ENCODE peak calls at places on chromosomes 7 and 10, in nine cellular contexts. X is IMR-90, W is cardiac fibroblast, F is AG04449, Y is neural crest cell, N is epithelial cell of esophagus, H is body of pancreas, K is GM10248, D is fibroblast of the aortic adventitia. P is an unnamed sample.
A peak's percentile ranks its signal among the peaks of the same experiment; 100 is the strongest.

GRCh38 chr10:33214174-33214573 is 120.3 kb downstream of the NRP1 start:
- DNase-seq in F (no peak), Y (no peak), K (no peak), W (no peak), N (no peak), D (no peak), X (no peak), H (no peak), P (peak; percentile 7)

GRCh38 chr7:78020874-78021249 is 222.3 kb downstream of the PHTF2 start:
- DNase-seq in N (no peak), D (no peak), K (no peak), Y (no peak), X (no peak), F (no peak), W (no peak), H (no peak), P (no peak)

GRCh38 chr7:42012786-42013360 is 224.1 kb downstream of the GLI3 start:
- DNase-seq in Y (no peak), N (no peak), X (no peak), F (no peak), D (peak; percentile 18), H (peak; percentile 23), W (no peak), K (no peak), P (no peak)

GRCh38 chr7:15309891-15310290 is 251.9 kb downstream of the AGMO start:
- DNase-seq in X (peak; percentile 5), K (no peak), H (no peak), Y (no peak), N (peak; percentile 51), F (peak; percentile 26), W (peak; percentile 16), D (peak; percentile 37), P (no peak)

GRCh38 chr7:44217133-44217714 is 16.4 kb downstream of the YKT6 start:
- DNase-seq in N (no peak), D (no peak), W (no peak), X (no peak), Y (no peak), H (no peak), F (no peak), K (no peak), P (no peak)

GRCh38 chr10:5089869-5090268 is 4.3 kb upstream of the AKR1C3 start:
- DNase-seq in X (peak; percentile 28), H (no peak), Y (no peak), D (no peak), W (peak; percentile 41), F (no peak), K (no peak), N (peak; percentile 94), P (peak; percentile 8)

GRCh38 chr7:37585064-37585463 is 98.5 kb upstream of the GPR141 start:
- DNase-seq in K (no peak), X (no peak), N (no peak), W (no peak), H (no peak), Y (no peak), F (no peak), D (no peak), P (no peak)

GRCh38 chr10:93465806-93466675 is 16.1 kb downstream of the MYOF start:
- DNase-seq in N (peak; percentile 99), X (peak; percentile 90), W (peak; percentile 97), H (peak; percentile 82), K (no peak), D (peak; percentile 92), F (peak; percentile 83), Y (no peak), P (no peak)

GRCh38 chr7:151056286-151057037 is 1.2 kb downstream of the CDK5 start:
- DNase-seq in F (no peak), Y (no peak), X (no peak), W (no peak), D (no peak), N (peak; percentile 47), H (peak; percentile 49), K (no peak), P (no peak)

GRCh38 chr7:11786186-11786585 is 45.8 kb downstream of the THSD7A start:
- DNase-seq in W (peak; percentile 12), H (no peak), K (no peak), D (peak; percentile 0), F (no peak), Y (no peak), X (no peak), N (peak; percentile 88), P (no peak)

GRCh38 chr7:22989646-22990587 is 24.0 kb downstream of the HYCC1 start:
- DNase-seq in X (no peak), H (no peak), D (no peak), W (no peak), N (no peak), F (no peak), K (no peak), Y (no peak), P (no peak)

GRCh38 chr7:139697031-139697430 is 80.8 kb downstream of the HIPK2 start:
- DNase-seq in W (no peak), F (no peak), Y (no peak), H (peak; percentile 67), K (no peak), D (no peak), N (no peak), X (no peak), P (no peak)

GRCh38 chr7:112157072-112157471 is 49.1 kb downstream of the DOCK4 start:
- DNase-seq in Y (no peak), N (peak; percentile 71), H (no peak), K (no peak), X (peak; percentile 62), W (peak; percentile 85), D (peak; percentile 59), F (peak; percentile 44), P (peak; percentile 6)

GRCh38 chr7:84100866-84101265 is 93.7 kb downstream of the SEMA3A start:
- DNase-seq in F (no peak), W (peak; percentile 41), K (no peak), D (peak; percentile 42), Y (no peak), X (peak; percentile 69), N (peak; percentile 84), H (no peak), P (no peak)

GRCh38 chr10:48522011-48522765 is 82.7 kb downstream of the ARHGAP22 start:
- DNase-seq in Y (no peak), D (peak; percentile 38), W (no peak), X (no peak), H (no peak), F (no peak), N (no peak), K (no peak), P (no peak)

GRCh38 chr10:112966191-112966855 is 16.3 kb downstream of the TCF7L2 start:
- DNase-seq in F (no peak), X (no peak), K (no peak), D (no peak), H (no peak), W (no peak), Y (no peak), N (no peak), P (no peak)

GRCh38 chr10:8374334-8374733 is 319.8 kb downstream of the GATA3 start:
- DNase-seq in K (no peak), D (no peak), N (no peak), W (no peak), X (no peak), H (no peak), F (no peak), Y (no peak), P (no peak)

GRCh38 chr10:8365935-8366911 is 311.7 kb downstream of the GATA3 start:
- DNase-seq in F (no peak), K (peak; percentile 15), D (peak; percentile 95), X (peak; percentile 81), W (peak; percentile 89), H (no peak), Y (no peak), N (peak; percentile 97), P (peak; percentile 73)

GRCh38 chr10:8375137-8375536 is 320.6 kb downstream of the GATA3 start:
- DNase-seq in N (no peak), W (no peak), K (no peak), X (no peak), Y (no peak), H (no peak), D (no peak), F (no peak), P (peak; percentile 47)

GRCh38 chr10:8369666-8370065 is 315.2 kb downstream of the GATA3 start:
- DNase-seq in K (peak; percentile 19), D (peak; percentile 70), W (peak; percentile 59), Y (no peak), N (peak; percentile 59), F (no peak), X (peak; percentile 12), H (no peak), P (peak; percentile 32)
- TF ChIP-seq CTCF in K (no peak), D (no peak), W (no peak), Y (no peak), N (no peak), F (no peak), X (no peak), H (no peak), P (no peak)

GRCh38 chr10:74976565-74976964 is 134.9 kb upstream of the SAMD8 start:
- DNase-seq in N (no peak), K (no peak), W (no peak), D (no peak), X (no peak), Y (no peak), F (no peak), H (no peak), P (no peak)
- TF ChIP-seq CTCF in N (no peak), K (no peak), W (no peak), D (no peak), X (no peak), Y (no peak), F (no peak), H (no peak), P (no peak)

GRCh38 chr10:110372656-110373055 is 67.9 kb upstream of the SMNDC1 start:
- DNase-seq in N (peak; percentile 68), W (no peak), D (no peak), H (no peak), K (no peak), X (no peak), Y (no peak), F (no peak), P (no peak)

GRCh38 chr10:110376021-110376773 is 71.5 kb upstream of the SMNDC1 start:
- DNase-seq in F (no peak), W (peak; percentile 23), D (no peak), X (no peak), H (no peak), K (no peak), Y (no peak), N (no peak), P (no peak)

GRCh38 chr10:110373059-110373458 is 68.3 kb upstream of the SMNDC1 start:
- DNase-seq in N (peak; percentile 77), W (no peak), K (no peak), D (no peak), H (no peak), X (peak; percentile 47), F (no peak), Y (no peak), P (no peak)

GRCh38 chr10:110373857-110374654 is 69.3 kb upstream of the SMNDC1 start:
- DNase-seq in X (no peak), W (no peak), D (no peak), H (no peak), Y (no peak), K (no peak), N (no peak), F (no peak), P (no peak)

GRCh38 chr10:110375121-110375520 is 70.4 kb upstream of the SMNDC1 start:
- DNase-seq in Y (no peak), H (no peak), K (no peak), W (no peak), D (no peak), X (no peak), N (no peak), F (no peak), P (no peak)
- TF ChIP-seq CTCF in Y (no peak), H (no peak), K (no peak), W (no peak), D (no peak), X (no peak), N (no peak), F (no peak), P (no peak)

GRCh38 chr10:103660364-103661197 is 167.1 kb downstream of the NEURL1 start:
- DNase-seq in H (peak; percentile 43), K (peak; percentile 68), W (peak; percentile 63), F (no peak), D (peak; percentile 52), X (peak; percentile 48), Y (no peak), N (no peak), P (peak; percentile 27)
- TF ChIP-seq CTCF in H (peak; percentile 8), K (peak; percentile 4), W (peak; percentile 5), F (peak; percentile 30), D (peak; percentile 29), X (peak; percentile 33), Y (no peak), N (no peak), P (no peak)